ENCODE peak calls at places on chromosomes 12 and 14, in eight cellular contexts. One of them, this sample, is unnamed.

GRCh38 chr14:31269599-31270195 is 62.1 kb upstream of the HECTD1 start:
- DNase-seq in kidney tubule cell: no peak
- DNase-seq in amniotic epithelial cell: no peak
- DNase-seq in stimulated activated CD4-positive, alpha-beta T cell treated with anti-CD3 and anti-CD28 coated beads, TNF-alpha, amount 100 ng/mL, for 24 hours: no peak
- DNase-seq in T-helper 2 cell: no peak
- DNase-seq in SJSA1: no peak
- DNase-seq in body of pancreas: no peak
- DNase-seq in renal cortical epithelial cell: no peak
- DNase-seq in this sample: no peak

GRCh38 chr14:31038521-31039166 is 12.5 kb upstream of the STRN3 start:
- DNase-seq in kidney tubule cell: peak; percentile 24
- DNase-seq in amniotic epithelial cell: no peak
- DNase-seq in stimulated activated CD4-positive, alpha-beta T cell treated with anti-CD3 and anti-CD28 coated beads, TNF-alpha, amount 100 ng/mL, for 24 hours: no peak
- DNase-seq in T-helper 2 cell: no peak
- DNase-seq in SJSA1: peak; percentile 66
- DNase-seq in body of pancreas: no peak
- DNase-seq in renal cortical epithelial cell: peak; percentile 89
- DNase-seq in this sample: no peak

GRCh38 chr12:120007272-120007671 is 18.2 kb downstream of the BICDL1 start:
- DNase-seq in kidney tubule cell: peak; percentile 33
- DNase-seq in amniotic epithelial cell: no peak
- DNase-seq in stimulated activated CD4-positive, alpha-beta T cell treated with anti-CD3 and anti-CD28 coated beads, TNF-alpha, amount 100 ng/mL, for 24 hours: peak; percentile 41
- DNase-seq in T-helper 2 cell: peak; percentile 50
- DNase-seq in SJSA1: no peak
- DNase-seq in body of pancreas: no peak
- DNase-seq in renal cortical epithelial cell: no peak
- DNase-seq in this sample: peak; percentile 9

GRCh38 chr12:49014547-49014946 is 4.0 kb downstream of the PRKAG1 start:
- DNase-seq in kidney tubule cell: no peak
- DNase-seq in amniotic epithelial cell: peak; percentile 38
- DNase-seq in stimulated activated CD4-positive, alpha-beta T cell treated with anti-CD3 and anti-CD28 coated beads, TNF-alpha, amount 100 ng/mL, for 24 hours: no peak
- DNase-seq in T-helper 2 cell: no peak
- DNase-seq in SJSA1: peak; percentile 12
- DNase-seq in body of pancreas: no peak
- DNase-seq in renal cortical epithelial cell: no peak
- DNase-seq in this sample: no peak

GRCh38 chr12:646303-647038 is 16.8 kb downstream of the NINJ2 start:
- DNase-seq in kidney tubule cell: no peak
- DNase-seq in amniotic epithelial cell: no peak
- DNase-seq in stimulated activated CD4-positive, alpha-beta T cell treated with anti-CD3 and anti-CD28 coated beads, TNF-alpha, amount 100 ng/mL, for 24 hours: no peak
- DNase-seq in T-helper 2 cell: no peak
- DNase-seq in SJSA1: no peak
- DNase-seq in body of pancreas: peak; percentile 26
- DNase-seq in renal cortical epithelial cell: no peak
- DNase-seq in this sample: peak; percentile 74

GRCh38 chr12:14780851-14781250 is 22.4 kb downstream of the WBP11 start:
- DNase-seq in kidney tubule cell: no peak
- DNase-seq in amniotic epithelial cell: no peak
- DNase-seq in stimulated activated CD4-positive, alpha-beta T cell treated with anti-CD3 and anti-CD28 coated beads, TNF-alpha, amount 100 ng/mL, for 24 hours: no peak
- DNase-seq in T-helper 2 cell: no peak
- DNase-seq in SJSA1: no peak
- DNase-seq in body of pancreas: no peak
- DNase-seq in renal cortical epithelial cell: no peak
- DNase-seq in this sample: no peak

GRCh38 chr14:37124617-37125016 is 47.8 kb downstream of the SLC25A21 start:
- DNase-seq in kidney tubule cell: peak; percentile 15
- DNase-seq in amniotic epithelial cell: peak; percentile 35
- DNase-seq in stimulated activated CD4-positive, alpha-beta T cell treated with anti-CD3 and anti-CD28 coated beads, TNF-alpha, amount 100 ng/mL, for 24 hours: no peak
- DNase-seq in T-helper 2 cell: no peak
- DNase-seq in SJSA1: peak; percentile 16
- DNase-seq in body of pancreas: peak; percentile 19
- DNase-seq in renal cortical epithelial cell: peak; percentile 31
- DNase-seq in this sample: peak; percentile 14

GRCh38 chr14:22838631-22839041 is 2.3 kb downstream of the MMP14 start:
- DNase-seq in kidney tubule cell: peak; percentile 50
- DNase-seq in amniotic epithelial cell: peak; percentile 82
- DNase-seq in stimulated activated CD4-positive, alpha-beta T cell treated with anti-CD3 and anti-CD28 coated beads, TNF-alpha, amount 100 ng/mL, for 24 hours: no peak
- DNase-seq in T-helper 2 cell: no peak
- DNase-seq in SJSA1: peak; percentile 62
- DNase-seq in body of pancreas: no peak
- DNase-seq in renal cortical epithelial cell: no peak
- DNase-seq in this sample: no peak

GRCh38 chr14:70183991-70184390 is 4.8 kb downstream of the SLC8A3 start:
- DNase-seq in kidney tubule cell: no peak
- DNase-seq in amniotic epithelial cell: no peak
- DNase-seq in stimulated activated CD4-positive, alpha-beta T cell treated with anti-CD3 and anti-CD28 coated beads, TNF-alpha, amount 100 ng/mL, for 24 hours: no peak
- DNase-seq in T-helper 2 cell: no peak
- DNase-seq in SJSA1: no peak
- DNase-seq in body of pancreas: no peak
- DNase-seq in renal cortical epithelial cell: no peak
- DNase-seq in this sample: no peak

GRCh38 chr12:2924019-2924418 is 33.3 kb downstream of the TULP3 start:
- DNase-seq in kidney tubule cell: peak; percentile 27
- DNase-seq in amniotic epithelial cell: no peak
- DNase-seq in stimulated activated CD4-positive, alpha-beta T cell treated with anti-CD3 and anti-CD28 coated beads, TNF-alpha, amount 100 ng/mL, for 24 hours: no peak
- DNase-seq in T-helper 2 cell: no peak
- DNase-seq in SJSA1: no peak
- DNase-seq in body of pancreas: no peak
- DNase-seq in renal cortical epithelial cell: no peak
- DNase-seq in this sample: no peak

GRCh38 chr12:108419949-108420348 is 80.8 kb upstream of the CMKLR1 start:
- DNase-seq in kidney tubule cell: no peak
- DNase-seq in amniotic epithelial cell: no peak
- DNase-seq in stimulated activated CD4-positive, alpha-beta T cell treated with anti-CD3 and anti-CD28 coated beads, TNF-alpha, amount 100 ng/mL, for 24 hours: no peak
- DNase-seq in T-helper 2 cell: no peak
- DNase-seq in SJSA1: no peak
- DNase-seq in body of pancreas: no peak
- DNase-seq in renal cortical epithelial cell: no peak
- DNase-seq in this sample: no peak

GRCh38 chr14:93347850-93348249 is 868 bp downstream of the COX8C start:
- DNase-seq in kidney tubule cell: peak; percentile 24
- DNase-seq in amniotic epithelial cell: no peak
- DNase-seq in stimulated activated CD4-positive, alpha-beta T cell treated with anti-CD3 and anti-CD28 coated beads, TNF-alpha, amount 100 ng/mL, for 24 hours: no peak
- DNase-seq in T-helper 2 cell: no peak
- DNase-seq in SJSA1: no peak
- DNase-seq in body of pancreas: no peak
- DNase-seq in renal cortical epithelial cell: no peak
- DNase-seq in this sample: no peak

GRCh38 chr14:55650992-55651391 is 71.0 kb downstream of the KTN1 start:
- DNase-seq in kidney tubule cell: no peak
- DNase-seq in amniotic epithelial cell: no peak
- DNase-seq in stimulated activated CD4-positive, alpha-beta T cell treated with anti-CD3 and anti-CD28 coated beads, TNF-alpha, amount 100 ng/mL, for 24 hours: no peak
- DNase-seq in T-helper 2 cell: no peak
- DNase-seq in SJSA1: no peak
- DNase-seq in body of pancreas: no peak
- DNase-seq in renal cortical epithelial cell: no peak
- DNase-seq in this sample: no peak

GRCh38 chr12:89475203-89475990 is 49.2 kb downstream of the GALNT4 start:
- DNase-seq in kidney tubule cell: no peak
- DNase-seq in amniotic epithelial cell: no peak
- DNase-seq in stimulated activated CD4-positive, alpha-beta T cell treated with anti-CD3 and anti-CD28 coated beads, TNF-alpha, amount 100 ng/mL, for 24 hours: no peak
- DNase-seq in T-helper 2 cell: no peak
- DNase-seq in SJSA1: no peak
- DNase-seq in body of pancreas: no peak
- DNase-seq in renal cortical epithelial cell: no peak
- DNase-seq in this sample: no peak

GRCh38 chr14:58488550-58488949 is 61.0 kb downstream of the KIAA0586 start:
- DNase-seq in kidney tubule cell: peak; percentile 82
- DNase-seq in amniotic epithelial cell: peak; percentile 37
- DNase-seq in stimulated activated CD4-positive, alpha-beta T cell treated with anti-CD3 and anti-CD28 coated beads, TNF-alpha, amount 100 ng/mL, for 24 hours: no peak
- DNase-seq in T-helper 2 cell: no peak
- DNase-seq in SJSA1: peak; percentile 5
- DNase-seq in body of pancreas: no peak
- DNase-seq in renal cortical epithelial cell: peak; percentile 66
- DNase-seq in this sample: no peak

GRCh38 chr12:63826002-63826585 is 18.4 kb upstream of the SRGAP1 start:
- DNase-seq in kidney tubule cell: peak; percentile 65
- DNase-seq in amniotic epithelial cell: peak; percentile 76
- DNase-seq in stimulated activated CD4-positive, alpha-beta T cell treated with anti-CD3 and anti-CD28 coated beads, TNF-alpha, amount 100 ng/mL, for 24 hours: no peak
- DNase-seq in T-helper 2 cell: no peak
- DNase-seq in SJSA1: peak; percentile 36
- DNase-seq in body of pancreas: peak; percentile 16
- DNase-seq in renal cortical epithelial cell: peak; percentile 73
- DNase-seq in this sample: no peak

GRCh38 chr12:59737725-59738463 is 142.1 kb downstream of the SLC16A7 start:
- DNase-seq in kidney tubule cell: no peak
- DNase-seq in amniotic epithelial cell: no peak
- DNase-seq in stimulated activated CD4-positive, alpha-beta T cell treated with anti-CD3 and anti-CD28 coated beads, TNF-alpha, amount 100 ng/mL, for 24 hours: no peak
- DNase-seq in T-helper 2 cell: no peak
- DNase-seq in SJSA1: no peak
- DNase-seq in body of pancreas: no peak
- DNase-seq in renal cortical epithelial cell: no peak
- DNase-seq in this sample: no peak

GRCh38 chr12:88383405-88383804 is 196.9 kb downstream of the KITLG start:
- DNase-seq in kidney tubule cell: no peak
- DNase-seq in amniotic epithelial cell: no peak
- DNase-seq in stimulated activated CD4-positive, alpha-beta T cell treated with anti-CD3 and anti-CD28 coated beads, TNF-alpha, amount 100 ng/mL, for 24 hours: no peak
- DNase-seq in T-helper 2 cell: no peak
- DNase-seq in SJSA1: no peak
- DNase-seq in body of pancreas: no peak
- DNase-seq in renal cortical epithelial cell: no peak
- DNase-seq in this sample: no peak

GRCh38 chr14:103071544-103072251 is 12.3 kb upstream of the LBHD2 start:
- DNase-seq in kidney tubule cell: peak; percentile 83
- DNase-seq in amniotic epithelial cell: no peak
- DNase-seq in stimulated activated CD4-positive, alpha-beta T cell treated with anti-CD3 and anti-CD28 coated beads, TNF-alpha, amount 100 ng/mL, for 24 hours: no peak
- DNase-seq in T-helper 2 cell: no peak
- DNase-seq in SJSA1: no peak
- DNase-seq in body of pancreas: no peak
- DNase-seq in renal cortical epithelial cell: peak; percentile 44
- DNase-seq in this sample: no peak

GRCh38 chr12:94282675-94283074 is 134.3 kb downstream of the PLXNC1 start:
- DNase-seq in kidney tubule cell: no peak
- DNase-seq in amniotic epithelial cell: no peak
- DNase-seq in stimulated activated CD4-positive, alpha-beta T cell treated with anti-CD3 and anti-CD28 coated beads, TNF-alpha, amount 100 ng/mL, for 24 hours: no peak
- DNase-seq in T-helper 2 cell: no peak
- DNase-seq in SJSA1: no peak
- DNase-seq in body of pancreas: no peak
- DNase-seq in renal cortical epithelial cell: no peak
- DNase-seq in this sample: peak; percentile 79

GRCh38 chr12:76274699-76275098 is 73.5 kb downstream of the BBS10 start:
- DNase-seq in kidney tubule cell: peak; percentile 82
- DNase-seq in amniotic epithelial cell: peak; percentile 66
- DNase-seq in stimulated activated CD4-positive, alpha-beta T cell treated with anti-CD3 and anti-CD28 coated beads, TNF-alpha, amount 100 ng/mL, for 24 hours: no peak
- DNase-seq in T-helper 2 cell: no peak
- DNase-seq in SJSA1: peak; percentile 38
- DNase-seq in body of pancreas: no peak
- DNase-seq in renal cortical epithelial cell: peak; percentile 16
- DNase-seq in this sample: no peak

GRCh38 chr12:2284321-2284813 is 231.6 kb downstream of the CACNA1C start:
- DNase-seq in kidney tubule cell: no peak
- DNase-seq in amniotic epithelial cell: peak; percentile 85
- DNase-seq in stimulated activated CD4-positive, alpha-beta T cell treated with anti-CD3 and anti-CD28 coated beads, TNF-alpha, amount 100 ng/mL, for 24 hours: no peak
- DNase-seq in T-helper 2 cell: no peak
- DNase-seq in SJSA1: peak; percentile 91
- DNase-seq in body of pancreas: no peak
- DNase-seq in renal cortical epithelial cell: no peak
- DNase-seq in this sample: no peak

GRCh38 chr14:37078131-37078530 is 94.3 kb downstream of the SLC25A21 start:
- DNase-seq in kidney tubule cell: peak; percentile 42
- DNase-seq in amniotic epithelial cell: peak; percentile 57
- DNase-seq in stimulated activated CD4-positive, alpha-beta T cell treated with anti-CD3 and anti-CD28 coated beads, TNF-alpha, amount 100 ng/mL, for 24 hours: no peak
- DNase-seq in T-helper 2 cell: no peak
- DNase-seq in SJSA1: peak; percentile 17
- DNase-seq in body of pancreas: no peak
- DNase-seq in renal cortical epithelial cell: peak; percentile 56
- DNase-seq in this sample: no peak

GRCh38 chr14:76920572-76921175 is 94.5 kb downstream of the LRRC74A start:
- DNase-seq in kidney tubule cell: no peak
- DNase-seq in amniotic epithelial cell: no peak
- DNase-seq in stimulated activated CD4-positive, alpha-beta T cell treated with anti-CD3 and anti-CD28 coated beads, TNF-alpha, amount 100 ng/mL, for 24 hours: no peak
- DNase-seq in T-helper 2 cell: no peak
- DNase-seq in SJSA1: no peak
- DNase-seq in body of pancreas: no peak
- DNase-seq in renal cortical epithelial cell: no peak
- DNase-seq in this sample: no peak

GRCh38 chr14:21917699-21918436 is 244.2 kb upstream of the OR4E1 start:
- DNase-seq in kidney tubule cell: peak; percentile 69
- DNase-seq in amniotic epithelial cell: peak; percentile 72
- DNase-seq in stimulated activated CD4-positive, alpha-beta T cell treated with anti-CD3 and anti-CD28 coated beads, TNF-alpha, amount 100 ng/mL, for 24 hours: no peak
- DNase-seq in T-helper 2 cell: peak; percentile 32
- DNase-seq in SJSA1: peak; percentile 36
- DNase-seq in body of pancreas: peak; percentile 52
- DNase-seq in renal cortical epithelial cell: peak; percentile 69
- DNase-seq in this sample: peak; percentile 30

GRCh38 chr12:11717533-11717961 is 68.1 kb downstream of the ETV6 start:
- DNase-seq in kidney tubule cell: peak; percentile 69
- DNase-seq in amniotic epithelial cell: peak; percentile 73
- DNase-seq in stimulated activated CD4-positive, alpha-beta T cell treated with anti-CD3 and anti-CD28 coated beads, TNF-alpha, amount 100 ng/mL, for 24 hours: no peak
- DNase-seq in T-helper 2 cell: no peak
- DNase-seq in SJSA1: peak; percentile 17
- DNase-seq in body of pancreas: no peak
- DNase-seq in renal cortical epithelial cell: peak; percentile 90
- DNase-seq in this sample: no peak

GRCh38 chr12:46364777-46365580 is 7.6 kb downstream of the SLC38A2 start:
- DNase-seq in kidney tubule cell: peak; percentile 74
- DNase-seq in amniotic epithelial cell: peak; percentile 86
- DNase-seq in stimulated activated CD4-positive, alpha-beta T cell treated with anti-CD3 and anti-CD28 coated beads, TNF-alpha, amount 100 ng/mL, for 24 hours: no peak
- DNase-seq in T-helper 2 cell: no peak
- DNase-seq in SJSA1: no peak
- DNase-seq in body of pancreas: peak; percentile 86
- DNase-seq in renal cortical epithelial cell: peak; percentile 86
- DNase-seq in this sample: peak; percentile 30

GRCh38 chr12:58787021-58787760 is 133.1 kb downstream of the LRIG3 start:
- DNase-seq in kidney tubule cell: no peak
- DNase-seq in amniotic epithelial cell: no peak
- DNase-seq in stimulated activated CD4-positive, alpha-beta T cell treated with anti-CD3 and anti-CD28 coated beads, TNF-alpha, amount 100 ng/mL, for 24 hours: no peak
- DNase-seq in T-helper 2 cell: no peak
- DNase-seq in SJSA1: no peak
- DNase-seq in body of pancreas: no peak
- DNase-seq in renal cortical epithelial cell: no peak
- DNase-seq in this sample: no peak

GRCh38 chr14:93073833-93074769 is 41.6 kb downstream of the ITPK1 start:
- DNase-seq in kidney tubule cell: no peak
- DNase-seq in amniotic epithelial cell: peak; percentile 67
- DNase-seq in stimulated activated CD4-positive, alpha-beta T cell treated with anti-CD3 and anti-CD28 coated beads, TNF-alpha, amount 100 ng/mL, for 24 hours: no peak
- DNase-seq in T-helper 2 cell: no peak
- DNase-seq in SJSA1: no peak
- DNase-seq in body of pancreas: no peak
- DNase-seq in renal cortical epithelial cell: peak; percentile 44
- DNase-seq in this sample: no peak

GRCh38 chr14:75907722-75908330 is 74.0 kb downstream of the TGFB3 start:
- DNase-seq in kidney tubule cell: no peak
- DNase-seq in amniotic epithelial cell: no peak
- DNase-seq in stimulated activated CD4-positive, alpha-beta T cell treated with anti-CD3 and anti-CD28 coated beads, TNF-alpha, amount 100 ng/mL, for 24 hours: no peak
- DNase-seq in T-helper 2 cell: no peak
- DNase-seq in SJSA1: no peak
- DNase-seq in body of pancreas: no peak
- DNase-seq in renal cortical epithelial cell: no peak
- DNase-seq in this sample: no peak

GRCh38 chr12:75404231-75404630 is 13.3 kb downstream of the GLIPR1L2 start:
- DNase-seq in kidney tubule cell: no peak
- DNase-seq in amniotic epithelial cell: no peak
- DNase-seq in stimulated activated CD4-positive, alpha-beta T cell treated with anti-CD3 and anti-CD28 coated beads, TNF-alpha, amount 100 ng/mL, for 24 hours: no peak
- DNase-seq in T-helper 2 cell: no peak
- DNase-seq in SJSA1: no peak
- DNase-seq in body of pancreas: no peak
- DNase-seq in renal cortical epithelial cell: no peak
- DNase-seq in this sample: no peak

GRCh38 chr12:64269161-64269560 is 47.1 kb upstream of the KICS2 start:
- DNase-seq in kidney tubule cell: no peak
- DNase-seq in amniotic epithelial cell: no peak
- DNase-seq in stimulated activated CD4-positive, alpha-beta T cell treated with anti-CD3 and anti-CD28 coated beads, TNF-alpha, amount 100 ng/mL, for 24 hours: no peak
- DNase-seq in T-helper 2 cell: no peak
- DNase-seq in SJSA1: no peak
- DNase-seq in body of pancreas: no peak
- DNase-seq in renal cortical epithelial cell: no peak
- DNase-seq in this sample: peak; percentile 77

GRCh38 chr12:116397148-116397547 is 119.7 kb upstream of the MED13L start:
- DNase-seq in kidney tubule cell: no peak
- DNase-seq in amniotic epithelial cell: peak; percentile 85
- DNase-seq in stimulated activated CD4-positive, alpha-beta T cell treated with anti-CD3 and anti-CD28 coated beads, TNF-alpha, amount 100 ng/mL, for 24 hours: no peak
- DNase-seq in T-helper 2 cell: no peak
- DNase-seq in SJSA1: no peak
- DNase-seq in body of pancreas: no peak
- DNase-seq in renal cortical epithelial cell: no peak
- DNase-seq in this sample: no peak